ENCODE peak calls at places on chromosomes 6 and 20, in seven cellular contexts. F is K562, A is SK-N-SH, H is HepG2, J is HCT116, N is H1, I is GM12878. Z is an unnamed sample.

GRCh38 chr20:40464731-40465208 is 224.3 kb downstream of the MAFB start:
- DNase-seq in F (no peak), A (no peak), H (no peak), J (no peak), N (no peak), I (no peak), Z (no peak)

GRCh38 chr6:13272131-13273046 is 55.9 kb downstream of the TBC1D7 start:
- DNase-seq in F (peak), A (no peak), H (no peak), J (no peak), N (no peak), I (peak), Z (no peak)

GRCh38 chr6:34051339-34051919 is 94.5 kb downstream of the GRM4 start:
- DNase-seq in F (no peak), A (no peak), H (no peak), J (no peak), N (no peak), I (no peak), Z (no peak)

GRCh38 chr6:166058064-166058739 is 109.4 kb downstream of the TBXT start:
- DNase-seq in F (no peak), A (peak), H (no peak), J (no peak), N (no peak), I (no peak), Z (no peak)

GRCh38 chr6:76814496-76815458 is 648.5 kb downstream of the HTR1B start:
- DNase-seq in F (no peak), A (no peak), H (no peak), J (no peak), N (no peak), I (no peak), Z (no peak)

GRCh38 chr6:13463941-13464340 is 23.5 kb downstream of the GFOD1 start:
- DNase-seq in F (no peak), A (no peak), H (no peak), J (no peak), N (no peak), I (no peak), Z (no peak)

GRCh38 chr6:127201321-127201720 is 65.3 kb upstream of the RNF146 start:
- DNase-seq in F (no peak), A (no peak), H (no peak), J (no peak), N (no peak), I (no peak), Z (no peak)

GRCh38 chr20:57795347-57795697 is 85.5 kb upstream of the PMEPA1 start:
- DNase-seq in F (no peak), A (no peak), H (peak), J (no peak), N (no peak), I (no peak), Z (no peak)

GRCh38 chr6:108689279-108690161 is 128.8 kb downstream of the FOXO3 start:
- DNase-seq in F (peak), A (no peak), H (no peak), J (peak), N (no peak), I (no peak), Z (peak)

GRCh38 chr6:43128926-43129325 is 42.1 kb upstream of the SRF start:
- DNase-seq in F (peak), A (no peak), H (no peak), J (no peak), N (no peak), I (no peak), Z (no peak)

GRCh38 chr6:47407295-47408281 is 70.0 kb upstream of the CD2AP start:
- DNase-seq in F (no peak), A (no peak), H (no peak), J (no peak), N (no peak), I (no peak), Z (no peak)

GRCh38 chr6:128280960-128281359 is 239.4 kb downstream of the PTPRK start:
- DNase-seq in F (no peak), A (no peak), H (peak), J (no peak), N (no peak), I (no peak), Z (no peak)

GRCh38 chr6:144104898-144105487 is 9.6 kb upstream of the SF3B5 start:
- DNase-seq in F (peak), A (peak), H (peak), J (peak), N (no peak), I (peak), Z (peak)

GRCh38 chr6:149264629-149265028 is 52.9 kb upstream of the TAB2 start:
- DNase-seq in F (no peak), A (no peak), H (peak), J (no peak), N (no peak), I (no peak), Z (no peak)

GRCh38 chr6:109606362-109606761 is 84.6 kb downstream of the AK9 start:
- DNase-seq in F (no peak), A (no peak), H (no peak), J (no peak), N (no peak), I (no peak), Z (no peak)

GRCh38 chr6:168060521-168060931 is 18.5 kb downstream of the FRMD1 start:
- DNase-seq in F (peak), A (peak), H (peak), J (no peak), N (no peak), I (no peak), Z (peak)
- TF ChIP-seq JUND in F (no peak), A (no peak), H (peak), J (no peak), N (no peak), I (no peak), Z (no peak)

DNA sequence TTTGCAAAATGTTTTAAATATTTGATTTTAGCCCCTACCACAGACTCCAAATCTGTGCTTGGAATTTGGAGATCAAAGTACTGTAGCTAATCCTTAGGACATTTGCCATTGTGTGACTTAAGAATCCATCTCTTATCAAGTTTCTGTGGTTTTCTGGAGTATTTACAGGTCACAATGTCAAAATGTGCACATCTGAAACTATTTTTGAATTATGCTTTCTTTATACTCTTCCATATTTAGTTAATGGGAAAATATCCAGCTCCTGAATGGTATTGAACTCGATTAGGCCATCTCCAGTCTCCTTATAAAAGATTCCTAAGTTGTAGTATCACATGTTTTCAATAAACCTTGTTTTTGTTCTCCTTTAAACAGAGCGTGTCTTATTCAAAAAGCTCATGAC is 162.5 kb downstream of the KHDC1L start:
- DNase-seq in F (no peak), A (no peak), H (no peak), J (no peak), N (no peak), I (no peak), Z (no peak)
- TF ChIP-seq JUND in F (no peak), A (peak), H (no peak), J (no peak), N (no peak), I (no peak), Z (no peak)

DNA sequence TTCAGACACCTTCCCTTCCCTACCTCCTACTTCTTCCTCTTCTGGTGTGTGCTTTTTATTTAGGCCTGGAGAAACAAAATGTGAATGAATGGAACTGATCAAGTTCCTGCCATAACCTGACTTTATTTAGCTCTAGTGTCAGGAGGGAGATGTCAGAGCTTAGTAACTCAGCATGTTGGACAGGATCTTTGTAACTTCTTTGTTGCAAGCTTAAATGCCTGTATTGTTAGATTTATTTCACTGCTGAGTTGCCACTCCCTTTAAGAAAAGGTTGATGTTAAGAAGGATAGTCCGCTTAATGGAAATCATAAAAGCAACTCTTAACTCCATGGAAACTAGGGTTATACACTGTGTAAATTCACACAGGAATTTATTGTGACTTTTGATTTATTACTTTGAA is 2.2 kb downstream of the FAM120B start:
- DNase-seq in F (no peak), A (no peak), H (no peak), J (no peak), N (no peak), I (no peak), Z (no peak)
- TF ChIP-seq JUND in F (no peak), A (no peak), H (no peak), J (no peak), N (no peak), I (no peak), Z (no peak)

GRCh38 chr6:154995241-154996162 is at the start of gene TIAM2:
- DNase-seq in F (no peak), A (peak), H (no peak), J (no peak), N (peak), I (no peak), Z (no peak)
- TF ChIP-seq JUND in F (no peak), A (no peak), H (no peak), J (no peak), N (no peak), I (no peak), Z (no peak)

GRCh38 chr20:47389867-47390347 is 33.4 kb upstream of the ZMYND8 start:
- DNase-seq in F (no peak), A (no peak), H (no peak), J (no peak), N (no peak), I (no peak), Z (peak)

GRCh38 chr20:47392721-47393073 is 36.2 kb upstream of the ZMYND8 start:
- DNase-seq in F (no peak), A (no peak), H (no peak), J (no peak), N (no peak), I (no peak), Z (no peak)

GRCh38 chr20:47396762-47397476 is 40.4 kb upstream of the ZMYND8 start:
- DNase-seq in F (no peak), A (no peak), H (peak), J (no peak), N (no peak), I (no peak), Z (no peak)

GRCh38 chr20:47391276-47392010 is 34.9 kb upstream of the ZMYND8 start:
- DNase-seq in F (no peak), A (no peak), H (no peak), J (no peak), N (no peak), I (no peak), Z (no peak)

GRCh38 chr20:47392015-47392720 is 35.7 kb upstream of the ZMYND8 start:
- DNase-seq in F (peak), A (peak), H (peak), J (peak), N (no peak), I (no peak), Z (peak)
- TF ChIP-seq JUND in F (peak), A (no peak), H (no peak), J (no peak), N (no peak), I (no peak), Z (no peak)

GRCh38 chr20:32685541-32686529 is 12.1 kb upstream of the C20orf203 start:
- DNase-seq in F (peak), A (peak), H (peak), J (no peak), N (no peak), I (no peak), Z (no peak)
- TF ChIP-seq JUND in F (peak), A (peak), H (peak), J (no peak), N (no peak), I (no peak), Z (no peak)

GRCh38 chr20:25178563-25179438 is 16.7 kb upstream of the ENTPD6 start:
- DNase-seq in F (peak), A (peak), H (peak), J (peak), N (peak), I (no peak), Z (peak)
- TF ChIP-seq JUND in F (no peak), A (peak), H (no peak), J (peak), N (no peak), I (no peak), Z (no peak)

DNA sequence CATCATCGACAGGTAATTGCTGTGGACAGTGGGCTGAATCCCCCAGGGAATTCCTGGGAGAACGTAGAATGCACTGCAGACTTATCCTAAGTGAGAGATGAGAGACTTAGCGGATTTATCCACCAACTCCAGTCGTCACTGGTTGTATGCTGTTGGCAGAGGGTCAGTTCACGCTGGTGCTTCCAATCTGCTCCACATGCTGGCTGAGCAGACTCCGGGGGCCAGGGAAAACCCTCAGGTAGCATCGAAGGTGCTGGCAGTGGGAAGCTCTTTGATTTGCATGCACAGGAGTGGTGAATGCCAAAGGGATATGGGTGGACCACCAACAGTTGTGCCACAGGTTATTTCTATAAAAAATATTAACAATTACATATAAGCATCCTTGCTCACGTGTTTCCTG is 20.2 kb downstream of the TTLL9 start:
- DNase-seq in F (no peak), A (no peak), H (no peak), J (no peak), N (no peak), I (no peak), Z (no peak)
- TF ChIP-seq JUND in F (no peak), A (no peak), H (no peak), J (no peak), N (no peak), I (no peak), Z (no peak)

DNA sequence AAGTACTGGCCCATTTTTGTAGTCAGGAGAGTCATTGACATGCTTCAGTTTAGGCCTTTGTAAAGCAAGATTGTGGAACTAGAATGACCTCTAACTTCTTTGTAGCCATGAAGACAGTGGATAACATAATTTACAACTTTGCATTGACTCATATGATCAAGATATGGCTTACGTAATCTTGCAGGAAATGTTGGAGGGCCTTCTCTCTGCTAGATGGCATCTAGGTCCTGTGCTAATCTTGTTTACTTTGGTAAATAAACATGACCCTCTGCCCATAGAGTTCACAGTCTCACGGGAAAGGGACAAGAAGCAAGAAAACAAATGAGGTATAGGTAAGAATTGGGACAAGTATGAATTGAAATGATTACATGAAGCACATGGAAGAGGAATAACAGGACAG is 355.2 kb upstream of the ARID1B start:
- DNase-seq in F (no peak), A (no peak), H (peak), J (no peak), N (no peak), I (no peak), Z (no peak)
- TF ChIP-seq JUND in F (no peak), A (no peak), H (no peak), J (no peak), N (no peak), I (no peak), Z (no peak)